ENCODE peak calls at places on chromosomes 4 and X, in eight cellular contexts. W is cardiac fibroblast, N is epithelial cell of esophagus, Y is DND-41, S is kidney, V is GM23338, X is dorsolateral prefrontal cortex, F is cardiac muscle cell. J is an unnamed sample.

GRCh38 chrX:122421434-122422121 is 762.5 kb upstream of the GRIA3 start:
- DNase-seq in W (no peak), N (no peak), Y (no peak), S (no peak), V (no peak), X (no peak), F (no peak), J (no peak)

GRCh38 chrX:20623448-20623847 is 356.7 kb upstream of the RPS6KA3 start:
- DNase-seq in W (no peak), N (peak), Y (no peak), S (no peak), V (no peak), X (no peak), F (no peak), J (no peak)

GRCh38 chr4:5998333-5998936 is 19.8 kb downstream of the C4orf50 start:
- DNase-seq in W (peak), N (peak), Y (peak), S (peak), V (peak), X (peak), F (peak), J (no peak)

GRCh38 chr4:53068755-53069154 is 206.6 kb downstream of the RASL11B start:
- DNase-seq in W (no peak), N (no peak), Y (no peak), S (no peak), V (no peak), X (no peak), F (no peak), J (no peak)

GRCh38 chr4:123055943-123056342 is 133.5 kb upstream of the NUDT6 start:
- DNase-seq in W (no peak), N (peak), Y (no peak), S (no peak), V (no peak), X (no peak), F (no peak), J (no peak)

GRCh38 chrX:24168807-24169206 is 19.3 kb downstream of the ZFX start:
- DNase-seq in W (no peak), N (no peak), Y (no peak), S (no peak), V (no peak), X (no peak), F (no peak), J (no peak)

GRCh38 chr4:8507624-8508023 is 67.0 kb downstream of the TRMT44 start:
- DNase-seq in W (no peak), N (no peak), Y (no peak), S (no peak), V (no peak), X (no peak), F (no peak), J (no peak)

GRCh38 chr4:107058828-107059227 is 22.7 kb upstream of the DKK2 start:
- DNase-seq in W (no peak), N (no peak), Y (no peak), S (no peak), V (no peak), X (no peak), F (no peak), J (no peak)

GRCh38 chr4:143421609-143422008 is 84.9 kb downstream of the GAB1 start:
- DNase-seq in W (no peak), N (no peak), Y (no peak), S (no peak), V (no peak), X (no peak), F (no peak), J (no peak)

GRCh38 chr4:150591284-150591874 is 9.4 kb downstream of the MAB21L2 start:
- DNase-seq in W (no peak), N (no peak), Y (no peak), S (no peak), V (peak), X (no peak), F (peak), J (no peak)

GRCh38 chr4:74738756-74739155 is 55.6 kb downstream of the BTC start:
- DNase-seq in W (peak), N (peak), Y (no peak), S (no peak), V (no peak), X (no peak), F (no peak), J (no peak)

GRCh38 chr4:26356067-26356466 is 35.3 kb downstream of the RBPJ start:
- DNase-seq in W (peak), N (peak), Y (no peak), S (no peak), V (peak), X (no peak), F (peak), J (no peak)

GRCh38 chr4:61588621-61589020 is 388.5 kb downstream of the ADGRL3 start:
- DNase-seq in W (no peak), N (no peak), Y (no peak), S (no peak), V (no peak), X (no peak), F (no peak), J (no peak)

GRCh38 chr4:61590881-61591280 is 390.8 kb downstream of the ADGRL3 start:
- DNase-seq in W (no peak), N (no peak), Y (no peak), S (no peak), V (peak), X (no peak), F (no peak), J (no peak)
- TF ChIP-seq CTCF in W (peak), N (peak), Y (no peak), S (no peak), V (peak), X (no peak), F (peak), J (peak)

GRCh38 chr4:4780634-4781287 is 78.7 kb upstream of the MSX1 start:
- DNase-seq in W (peak), N (peak), Y (no peak), S (no peak), V (no peak), X (no peak), F (no peak), J (no peak)
- TF ChIP-seq CTCF in W (no peak), N (no peak), Y (no peak), S (no peak), V (no peak), X (no peak), F (no peak), J (peak)

GRCh38 chr4:57158221-57158620 is 48.0 kb upstream of the IGFBP7 start:
- DNase-seq in W (peak), N (no peak), Y (no peak), S (no peak), V (no peak), X (no peak), F (no peak), J (no peak)
- TF ChIP-seq CTCF in W (no peak), N (no peak), Y (no peak), S (no peak), V (no peak), X (no peak), F (peak), J (peak)

GRCh38 chr4:187192266-187192665 is 468.6 kb upstream of the FAT1 start:
- DNase-seq in W (no peak), N (no peak), Y (no peak), S (no peak), V (no peak), X (no peak), F (no peak), J (no peak)
- TF ChIP-seq CTCF in W (no peak), N (no peak), Y (no peak), S (no peak), V (no peak), X (no peak), F (no peak), J (no peak)

GRCh38 chrX:12076046-12076445 is 62.2 kb upstream of the FRMPD4 start:
- DNase-seq in W (peak), N (peak), Y (no peak), S (no peak), V (peak), X (no peak), F (no peak), J (no peak)

GRCh38 chrX:12080265-12080664 is 58.0 kb upstream of the FRMPD4 start:
- DNase-seq in W (peak), N (peak), Y (no peak), S (no peak), V (peak), X (no peak), F (peak), J (no peak)
- TF ChIP-seq CTCF in W (peak), N (peak), Y (peak), S (peak), V (peak), X (peak), F (peak), J (peak)